ENCODE peak calls at places on chromosomes 4 and X, in ten cellular contexts. R is NCI-H460; D is AG10803; G is activated CD8-positive, alpha-beta memory T cell treated with anti-CD3 and anti-CD28 coated beads for 48 hours; Z is T-helper 17 cell; S is pancreas; N is activated CD8-positive, alpha-beta T cell treated with anti-CD3 and anti-CD28 coated beads for 36 hours; I is head of caudate nucleus; M is amygdala; H is T follicular helper cell. L is an unnamed sample.

GRCh38 chr4:77443941-77444340 is 161.7 kb upstream of the CXCL13 start:
- DNase-seq in G (no peak), N (no peak), M (no peak), S (no peak), D (peak), Z (no peak), H (no peak), R (no peak), I (no peak), L (no peak)

GRCh38 chrX:24902808-24903207 is 113.0 kb downstream of the ARX start:
- DNase-seq in D (peak), N (no peak), S (no peak), I (no peak), R (no peak), Z (no peak), M (no peak), G (no peak), H (no peak), L (no peak)

GRCh38 chr4:5746829-5747745 is 36.1 kb downstream of the EVC start:
- DNase-seq in R (no peak), Z (no peak), I (no peak), S (no peak), D (peak), H (no peak), M (no peak), G (no peak), N (no peak), L (no peak)

GRCh38 chrX:70452143-70452733 is 7.6 kb downstream of the DLG3 start:
- DNase-seq in Z (no peak), R (peak), G (no peak), D (peak), H (peak), N (peak), S (peak), I (peak), M (no peak), L (peak)

GRCh38 chr4:6198768-6199343 is 1.5 kb downstream of the JAKMIP1 start:
- DNase-seq in R (no peak), S (no peak), G (no peak), D (no peak), M (no peak), N (peak), Z (no peak), H (no peak), I (no peak), L (no peak)

GRCh38 chrX:39705299-39705698 is 392.5 kb downstream of the BCOR start:
- DNase-seq in D (peak), Z (no peak), M (no peak), N (peak), I (no peak), S (peak), H (no peak), R (peak), G (no peak), L (no peak)

GRCh38 chr4:24664956-24665355 is 80.6 kb upstream of the DHX15 start:
- DNase-seq in N (no peak), I (peak), G (no peak), M (peak), R (no peak), Z (no peak), S (no peak), H (no peak), D (peak), L (no peak)

GRCh38 chr4:6594826-6595355 is 19.9 kb downstream of the MAN2B2 start:
- DNase-seq in D (no peak), G (no peak), M (no peak), S (no peak), Z (no peak), I (no peak), R (no peak), N (no peak), H (no peak), L (no peak)

GRCh38 chr4:8250167-8250566 is 19.4 kb upstream of the HTRA3 start:
- DNase-seq in G (no peak), R (no peak), Z (no peak), M (no peak), N (no peak), H (no peak), S (no peak), D (no peak), I (no peak), L (no peak)

L was measured in NCI-H774.